ENCODE peak calls at places on chromosomes 2 and 18, in four cellular contexts. One of them, this sample, is unnamed.
A peak's percentile ranks its signal among the peaks of the same experiment; 100 is the strongest.

GRCh38 chr2:182784777-182785176 is 68.7 kb downstream of the DNAJC10 start:
- DNase-seq in HL-60: no peak
- DNase-seq in GM12878: no peak
- DNase-seq in K562: peak; percentile 34
- DNase-seq in this sample: no peak

GRCh38 chr2:9995059-9995458 is 43.6 kb downstream of the GRHL1 start:
- DNase-seq in HL-60: no peak
- DNase-seq in K562: no peak
- DNase-seq in GM12878: no peak
- DNase-seq in this sample: no peak

GRCh38 chr2:240821429-240821778 is 1.4 kb upstream of the KIF1A start:
- DNase-seq in HL-60: no peak
- DNase-seq in GM12878: no peak
- DNase-seq in K562: no peak
- DNase-seq in this sample: no peak

GRCh38 chr18:30967701-30968100 is 74.8 kb downstream of the DSC3 start:
- DNase-seq in K562: no peak
- DNase-seq in GM12878: no peak
- DNase-seq in HL-60: no peak
- DNase-seq in this sample: no peak

GRCh38 chr2:109335586-109336266 is 206.7 kb downstream of the SH3RF3 start:
- DNase-seq in GM12878: no peak
- DNase-seq in K562: no peak
- DNase-seq in HL-60: no peak
- DNase-seq in this sample: no peak

GRCh38 chr2:161030260-161031063 is 129.8 kb upstream of the TANK start:
- DNase-seq in K562: no peak
- DNase-seq in GM12878: no peak
- DNase-seq in HL-60: peak; percentile 41
- DNase-seq in this sample: no peak

GRCh38 chr2:2503864-2504418 is 172.9 kb upstream of the MYT1L start:
- DNase-seq in GM12878: no peak
- DNase-seq in HL-60: no peak
- DNase-seq in K562: no peak
- DNase-seq in this sample: no peak

GRCh38 chr2:229920011-229920781 is 1.6 kb downstream of the TRIP12 start:
- DNase-seq in HL-60: no peak
- DNase-seq in K562: peak; percentile 35
- DNase-seq in GM12878: no peak
- DNase-seq in this sample: no peak

GRCh38 chr18:62438402-62438801 is 84.4 kb upstream of the ZCCHC2 start:
- DNase-seq in GM12878: no peak
- DNase-seq in K562: no peak
- DNase-seq in HL-60: no peak
- DNase-seq in this sample: no peak

GRCh38 chr18:62435435-62436031 is 87.3 kb upstream of the ZCCHC2 start:
- DNase-seq in GM12878: no peak
- DNase-seq in K562: no peak
- DNase-seq in HL-60: no peak
- DNase-seq in this sample: no peak

GRCh38 chr18:62437520-62438329 is 85.1 kb upstream of the ZCCHC2 start:
- DNase-seq in K562: peak; percentile 34
- DNase-seq in HL-60: no peak
- DNase-seq in GM12878: no peak
- DNase-seq in this sample: no peak

GRCh38 chr18:62438876-62439275 is 83.9 kb upstream of the ZCCHC2 start:
- DNase-seq in K562: no peak
- DNase-seq in GM12878: no peak
- DNase-seq in HL-60: no peak
- DNase-seq in this sample: no peak

GRCh38 chr18:62436636-62437519 is 85.9 kb upstream of the ZCCHC2 start:
- DNase-seq in K562: no peak
- DNase-seq in GM12878: no peak
- DNase-seq in HL-60: peak; percentile 68
- DNase-seq in this sample: no peak
- TF ChIP-seq SPI1 in K562: no peak
- TF ChIP-seq SPI1 in GM12878: no peak
- TF ChIP-seq SPI1 in HL-60: no peak
- TF ChIP-seq SPI1 in this sample: no peak

DNA sequence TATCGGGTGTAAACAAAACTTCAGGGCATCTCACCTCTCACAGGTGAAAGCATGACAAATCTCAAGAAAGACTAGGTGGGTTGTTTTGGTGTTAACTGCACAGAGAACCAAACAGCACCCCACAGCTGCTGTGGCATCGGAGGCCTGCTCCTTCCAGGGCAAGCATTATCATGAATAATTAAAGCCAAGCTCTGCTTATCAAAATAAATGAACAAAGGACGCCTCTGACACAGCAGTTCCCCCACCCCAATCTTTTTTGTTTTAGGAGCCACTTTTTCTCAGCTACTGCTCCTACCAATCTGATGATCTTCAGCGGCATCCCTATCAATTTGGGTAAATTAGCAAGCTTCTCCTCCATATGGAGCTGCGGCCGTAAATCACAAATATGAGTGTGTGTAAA is 58.6 kb downstream of the KLF7 start:
- DNase-seq in K562: no peak
- DNase-seq in GM12878: no peak
- DNase-seq in HL-60: no peak
- DNase-seq in this sample: no peak
- TF ChIP-seq SPI1 in K562: no peak
- TF ChIP-seq SPI1 in GM12878: no peak
- TF ChIP-seq SPI1 in HL-60: no peak
- TF ChIP-seq SPI1 in this sample: no peak

GRCh38 chr2:128319457-128319772 is 747 bp upstream of the HS6ST1 start:
- DNase-seq in K562: no peak
- DNase-seq in HL-60: no peak
- DNase-seq in GM12878: no peak
- DNase-seq in this sample: no peak

GRCh38 chr2:128319773-128320608 is 1.3 kb upstream of the HS6ST1 start:
- DNase-seq in K562: no peak
- DNase-seq in HL-60: no peak
- DNase-seq in GM12878: no peak
- DNase-seq in this sample: no peak

GRCh38 chr2:128320609-128321420 is 2.1 kb upstream of the HS6ST1 start:
- DNase-seq in HL-60: no peak
- DNase-seq in GM12878: no peak
- DNase-seq in K562: no peak
- DNase-seq in this sample: no peak

GRCh38 chr2:128317186-128317897 is 1.3 kb downstream of the HS6ST1 start:
- DNase-seq in GM12878: peak; percentile 11
- DNase-seq in K562: no peak
- DNase-seq in HL-60: no peak
- DNase-seq in this sample: peak; percentile 71

GRCh38 chr2:128318776-128319456 is at the start of gene HS6ST1:
- DNase-seq in GM12878: no peak
- DNase-seq in HL-60: peak; percentile 70
- DNase-seq in K562: peak; percentile 87
- DNase-seq in this sample: peak; percentile 83
- TF ChIP-seq SPI1 in GM12878: no peak
- TF ChIP-seq SPI1 in HL-60: no peak
- TF ChIP-seq SPI1 in K562: no peak
- TF ChIP-seq SPI1 in this sample: no peak

GRCh38 chr18:37419272-37419671 is 146.3 kb downstream of the CELF4 start:
- DNase-seq in HL-60: no peak
- DNase-seq in K562: no peak
- DNase-seq in GM12878: no peak
- DNase-seq in this sample: no peak
- TF ChIP-seq SPI1 in HL-60: no peak
- TF ChIP-seq SPI1 in K562: no peak
- TF ChIP-seq SPI1 in GM12878: no peak
- TF ChIP-seq SPI1 in this sample: no peak

GRCh38 chr2:27721335-27721734 is 50.2 kb upstream of the MRPL33 start:
- DNase-seq in HL-60: no peak
- DNase-seq in GM12878: no peak
- DNase-seq in K562: no peak
- DNase-seq in this sample: no peak

GRCh38 chr2:27717070-27717453 is 53.4 kb downstream of the SLC4A1AP start:
- DNase-seq in HL-60: no peak
- DNase-seq in K562: peak; percentile 26
- DNase-seq in GM12878: no peak
- DNase-seq in this sample: no peak

GRCh38 chr2:27723372-27724144 is 48.0 kb upstream of the MRPL33 start:
- DNase-seq in K562: peak; percentile 65
- DNase-seq in HL-60: peak; percentile 36
- DNase-seq in GM12878: no peak
- DNase-seq in this sample: no peak

GRCh38 chr2:27721884-27722485 is 49.5 kb upstream of the MRPL33 start:
- DNase-seq in K562: no peak
- DNase-seq in HL-60: no peak
- DNase-seq in GM12878: no peak
- DNase-seq in this sample: no peak

DNA sequence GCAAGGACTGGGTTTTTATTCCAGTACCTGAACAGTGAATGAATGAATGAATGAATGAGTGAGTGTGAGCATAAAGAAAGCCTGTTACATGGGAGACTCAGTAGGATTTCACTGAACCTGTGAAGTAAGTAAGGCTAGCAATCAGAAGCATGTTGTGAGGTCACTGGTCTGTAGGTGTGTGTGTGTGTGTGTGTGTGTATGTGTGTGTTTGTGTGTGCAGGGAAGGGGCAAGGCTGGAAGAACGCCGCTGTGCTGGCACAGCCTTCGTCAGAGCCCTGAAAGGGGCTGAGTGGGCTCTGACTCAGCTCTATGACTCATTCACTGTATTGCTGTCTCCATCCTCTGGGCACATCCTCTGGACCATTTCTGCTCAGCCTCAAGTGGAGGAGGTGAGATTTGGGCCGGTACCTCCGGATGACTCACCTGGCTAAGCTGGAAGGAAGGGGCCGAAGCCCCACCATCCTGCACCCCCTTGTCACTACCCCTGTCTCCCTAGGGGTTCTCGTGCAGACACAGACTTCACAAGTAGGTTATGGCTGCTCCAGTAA is 51.4 kb upstream of the MRPL33 start:
- DNase-seq in HL-60: peak; percentile 24
- DNase-seq in K562: peak; percentile 55
- DNase-seq in GM12878: no peak
- DNase-seq in this sample: no peak
- TF ChIP-seq SPI1 in HL-60: no peak
- TF ChIP-seq SPI1 in K562: no peak
- TF ChIP-seq SPI1 in GM12878: no peak
- TF ChIP-seq SPI1 in this sample: no peak